ENCODE peak calls at places on chromosomes 4 and X, in seven cellular contexts. Z, I, A, K, X, T and G are unnamed samples.

GRCh38 chr4:20445933-20446723 is 194.4 kb downstream of the SLIT2 start:
- DNase-seq in K (no peak), I (no peak), T (no peak), X (peak; percentile 62), A (peak; percentile 49), Z (no peak), G (no peak)

GRCh38 chrX:19682712-19683331 is 167.5 kb upstream of the MAP3K15 start:
- DNase-seq in K (peak; percentile 52), X (peak; percentile 23), Z (peak; percentile 63), T (no peak), A (peak; percentile 88), I (peak; percentile 85), G (peak; percentile 67)

GRCh38 chrX:12497832-12498591 is 293.2 kb upstream of the PRPS2 start:
- DNase-seq in T (no peak), A (no peak), X (peak; percentile 2), K (no peak), Z (no peak), I (no peak), G (peak; percentile 79)

GRCh38 chrX:133542476-133542875 is 127.2 kb upstream of the GPC4 start:
- DNase-seq in X (no peak), K (no peak), T (no peak), A (peak; percentile 35), Z (no peak), I (no peak), G (no peak)

GRCh38 chr4:143352052-143352451 is 15.4 kb downstream of the GAB1 start:
- DNase-seq in A (no peak), K (no peak), T (no peak), X (no peak), I (no peak), Z (no peak), G (no peak)

GRCh38 chr4:169167958-169168357 is 102.8 kb downstream of the SH3RF1 start:
- DNase-seq in A (no peak), K (no peak), Z (no peak), X (no peak), I (no peak), T (no peak), G (no peak)

GRCh38 chr4:74038161-74039064 is at the start of gene CXCL3:
- DNase-seq in A (peak; percentile 85), K (peak; percentile 26), T (peak; percentile 84), X (peak; percentile 73), I (peak; percentile 91), Z (no peak), G (peak; percentile 89)

GRCh38 chrX:3166670-3167455 is 125.6 kb downstream of the ARSF start:
- DNase-seq in I (no peak), K (no peak), T (no peak), A (peak; percentile 38), Z (no peak), X (no peak), G (no peak)

GRCh38 chr4:10384974-10385373 is 72.3 kb downstream of the ZNF518B start:
- DNase-seq in A (no peak), Z (no peak), X (no peak), I (no peak), T (no peak), K (no peak), G (no peak)

GRCh38 chr4:6391852-6392188 is 80.6 kb downstream of the PPP2R2C start:
- DNase-seq in X (no peak), Z (no peak), K (no peak), T (no peak), I (no peak), A (no peak), G (no peak)

GRCh38 chr4:108171541-108172230 is 3.0 kb upstream of the LEF1 start:
- DNase-seq in A (peak; percentile 8), Z (no peak), T (no peak), I (no peak), K (no peak), X (no peak), G (peak; percentile 76)

GRCh38 chrX:74535633-74536141 is 78.7 kb downstream of the RLIM start:
- DNase-seq in X (peak; percentile 43), Z (no peak), T (peak; percentile 58), K (peak; percentile 85), I (peak; percentile 89), A (peak; percentile 73), G (peak; percentile 75)
- H3K4me3 ChIP-seq in X (peak overlapping the region; percentile 28), Z (peak overlapping the region; percentile 49), T (peak overlapping the region; percentile 36), K (peak overlapping the region; percentile 37), I (peak overlapping the region; percentile 49), A (peak overlapping the region; percentile 71), G (peak overlapping the region; percentile 73)

GRCh38 chrX:119686087-119686639 is 6.8 kb downstream of the SEPTIN6 start:
- DNase-seq in I (no peak), A (peak; percentile 50), Z (no peak), X (peak; percentile 20), T (no peak), K (no peak), G (no peak)
- H3K4me3 ChIP-seq in I (no peak overlapping the region), A (no peak overlapping the region), Z (no peak overlapping the region), X (no peak overlapping the region), T (no peak overlapping the region), K (no peak overlapping the region), G (no peak overlapping the region)

DNA sequence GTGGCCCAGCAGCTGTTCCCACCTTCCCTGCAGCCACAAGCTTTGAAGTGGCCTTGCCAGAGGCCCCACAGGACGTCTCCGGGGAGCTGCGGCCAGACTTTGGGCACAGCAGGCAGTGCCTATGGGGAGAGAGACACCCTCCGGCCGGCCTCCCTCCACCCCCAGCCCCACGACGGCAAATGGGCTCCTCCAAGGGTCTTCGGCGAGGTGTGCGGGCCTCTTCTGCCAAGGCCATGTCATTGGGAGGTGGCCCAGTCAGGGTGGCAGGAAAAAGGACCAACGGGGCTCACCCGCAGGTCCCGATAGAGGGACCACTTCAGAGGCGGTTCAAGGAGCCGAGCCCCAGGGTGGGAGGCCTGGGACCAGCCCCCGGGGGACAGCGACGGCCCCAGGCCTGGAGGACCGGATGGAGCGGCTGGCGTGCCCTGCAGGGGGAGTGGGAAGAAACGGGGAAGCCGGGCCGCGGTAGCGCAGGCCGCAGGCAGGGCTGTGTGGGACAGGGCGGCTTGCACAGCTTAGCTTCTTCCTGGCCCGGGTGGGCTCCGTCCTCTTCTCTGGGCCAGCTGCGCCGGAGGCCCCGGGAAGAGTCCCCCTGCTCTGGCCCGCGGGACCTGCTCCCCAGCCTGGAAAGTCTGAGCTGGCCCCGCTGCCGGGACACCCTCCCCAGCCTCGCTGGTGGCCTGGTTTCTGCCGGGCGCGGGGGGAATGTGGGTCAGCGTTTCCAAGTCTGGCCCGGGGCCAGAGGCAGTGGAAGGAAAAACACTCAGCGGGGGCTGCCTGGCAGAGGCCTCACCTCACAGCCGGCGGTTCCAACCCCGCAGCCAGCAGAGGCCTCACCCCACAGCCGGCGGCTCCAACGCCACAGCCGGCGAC is 21.9 kb upstream of the SPON2 start:
- DNase-seq in I (peak; percentile 94), T (peak; percentile 53), A (no peak), Z (no peak), K (peak; percentile 82), X (no peak), G (peak; percentile 62)
- H3K4me3 ChIP-seq in I (no peak overlapping the region), T (no peak overlapping the region), A (peak overlapping the region; percentile 61), Z (no peak overlapping the region), K (no peak overlapping the region), X (no peak overlapping the region), G (no peak overlapping the region)

DNA sequence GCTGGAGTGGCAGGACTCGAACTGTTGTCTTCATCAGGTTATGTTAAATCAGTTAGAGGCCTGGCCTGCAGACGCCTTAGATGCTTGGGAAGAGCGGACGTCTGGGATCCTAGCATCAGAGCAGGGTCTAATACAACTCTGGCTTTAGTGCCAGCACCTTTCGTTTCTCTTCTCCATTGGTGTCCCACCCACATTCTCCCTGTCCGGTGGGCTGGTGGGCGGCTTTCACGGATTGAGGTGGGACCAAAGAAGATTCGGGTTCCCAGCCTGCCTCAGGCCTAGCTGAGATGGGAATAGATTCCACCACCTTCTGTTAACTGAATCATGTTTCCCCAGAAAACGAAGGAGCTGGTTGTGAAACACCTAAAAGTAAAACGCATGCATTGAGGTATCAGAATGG is 939 bp downstream of the PDK3 start:
- DNase-seq in A (peak; percentile 7), X (no peak), T (no peak), I (no peak), K (no peak), Z (no peak), G (peak; percentile 50)
- H3K4me3 ChIP-seq in A (peak overlapping the region; percentile 84), X (peak overlapping the region; percentile 90), T (peak overlapping the region; percentile 70), I (peak overlapping the region; percentile 37), K (peak overlapping the region; percentile 57), Z (peak overlapping the region; percentile 61), G (peak overlapping the region; percentile 78)

GRCh38 chr4:16727218-16727617 is 171.2 kb downstream of the LDB2 start:
- DNase-seq in T (no peak), Z (no peak), A (no peak), K (no peak), I (no peak), X (no peak), G (no peak)
- H3K4me3 ChIP-seq in T (no peak overlapping the region), Z (no peak overlapping the region), A (no peak overlapping the region), K (no peak overlapping the region), I (no peak overlapping the region), X (no peak overlapping the region), G (no peak overlapping the region)

GRCh38 chr4:157997296-157997695 is 175.5 kb downstream of the GASK1B start:
- DNase-seq in K (no peak), I (no peak), X (no peak), A (no peak), Z (no peak), T (no peak), G (no peak)

GRCh38 chr4:157992948-157993839 is 179.6 kb downstream of the GASK1B start:
- DNase-seq in K (no peak), A (no peak), I (no peak), T (no peak), Z (no peak), X (no peak), G (no peak)

GRCh38 chr4:157996061-157996460 is 176.8 kb downstream of the GASK1B start:
- DNase-seq in K (no peak), Z (no peak), I (peak; percentile 20), T (no peak), A (no peak), X (no peak), G (no peak)

GRCh38 chr4:157996598-157996997 is 176.2 kb downstream of the GASK1B start:
- DNase-seq in K (no peak), X (no peak), Z (no peak), A (no peak), I (no peak), T (no peak), G (no peak)

GRCh38 chr4:157994863-157995262 is 178.0 kb downstream of the GASK1B start:
- DNase-seq in K (no peak), A (no peak), Z (no peak), I (no peak), X (no peak), T (no peak), G (no peak)
- H3K4me3 ChIP-seq in K (no peak overlapping the region), A (no peak overlapping the region), Z (no peak overlapping the region), I (no peak overlapping the region), X (no peak overlapping the region), T (no peak overlapping the region), G (no peak overlapping the region)